ENCODE peak calls at places on chromosomes 12 and 14, in six cellular contexts. One of them, this sample, is unnamed.

GRCh38 chr14:55457496-55457895 is 17.1 kb upstream of the TBPL2 start:
- DNase-seq in neuronal stem cell: no peak
- DNase-seq in fibroblast of pulmonary artery: no peak
- DNase-seq in HFF-Myc: no peak
- DNase-seq in testis: no peak
- DNase-seq in SK-N-MC: no peak
- DNase-seq in this sample: no peak

GRCh38 chr14:94101748-94102147 is 8.8 kb upstream of the IFI27 start:
- DNase-seq in SK-N-MC: no peak
- DNase-seq in HFF-Myc: no peak
- DNase-seq in testis: no peak
- DNase-seq in fibroblast of pulmonary artery: no peak
- DNase-seq in neuronal stem cell: no peak
- DNase-seq in this sample: peak; percentile 64

GRCh38 chr12:91276529-91276928 is 93.9 kb upstream of the DCN start:
- DNase-seq in testis: no peak
- DNase-seq in SK-N-MC: no peak
- DNase-seq in HFF-Myc: no peak
- DNase-seq in fibroblast of pulmonary artery: no peak
- DNase-seq in neuronal stem cell: no peak
- DNase-seq in this sample: no peak

GRCh38 chr12:31317471-31318397 is 8.2 kb downstream of the SINHCAF start:
- DNase-seq in fibroblast of pulmonary artery: peak; percentile 33
- DNase-seq in neuronal stem cell: no peak
- DNase-seq in SK-N-MC: no peak
- DNase-seq in HFF-Myc: no peak
- DNase-seq in testis: no peak
- DNase-seq in this sample: no peak

GRCh38 chr14:69571879-69572633 is 2.6 kb downstream of the CCDC177 start:
- DNase-seq in HFF-Myc: no peak
- DNase-seq in neuronal stem cell: no peak
- DNase-seq in fibroblast of pulmonary artery: peak; percentile 31
- DNase-seq in testis: peak; percentile 52
- DNase-seq in SK-N-MC: no peak
- DNase-seq in this sample: peak; percentile 37

GRCh38 chr14:103736546-103737431 is 21.2 kb downstream of the ZFYVE21 start:
- DNase-seq in fibroblast of pulmonary artery: no peak
- DNase-seq in HFF-Myc: no peak
- DNase-seq in SK-N-MC: no peak
- DNase-seq in neuronal stem cell: no peak
- DNase-seq in testis: peak; percentile 77
- DNase-seq in this sample: no peak

GRCh38 chr14:20597108-20597507 is 5.9 kb upstream of the RNASE12 start:
- DNase-seq in fibroblast of pulmonary artery: no peak
- DNase-seq in testis: no peak
- DNase-seq in HFF-Myc: no peak
- DNase-seq in neuronal stem cell: no peak
- DNase-seq in SK-N-MC: no peak
- DNase-seq in this sample: no peak

GRCh38 chr12:20030847-20031246 is 337.5 kb upstream of the PDE3A start:
- DNase-seq in testis: no peak
- DNase-seq in SK-N-MC: no peak
- DNase-seq in neuronal stem cell: peak; percentile 3
- DNase-seq in HFF-Myc: no peak
- DNase-seq in fibroblast of pulmonary artery: peak; percentile 58
- DNase-seq in this sample: no peak

GRCh38 chr12:7096006-7096903 is 4.0 kb upstream of the C1R start:
- DNase-seq in fibroblast of pulmonary artery: no peak
- DNase-seq in testis: no peak
- DNase-seq in neuronal stem cell: no peak
- DNase-seq in HFF-Myc: no peak
- DNase-seq in SK-N-MC: no peak
- DNase-seq in this sample: no peak

GRCh38 chr12:96770239-96770780 is 136.7 kb upstream of the NEDD1 start:
- DNase-seq in SK-N-MC: no peak
- DNase-seq in HFF-Myc: no peak
- DNase-seq in fibroblast of pulmonary artery: no peak
- DNase-seq in testis: no peak
- DNase-seq in neuronal stem cell: no peak
- DNase-seq in this sample: no peak

GRCh38 chr14:73741876-73742519 is 27.8 kb upstream of the PNMA1 start:
- DNase-seq in fibroblast of pulmonary artery: no peak
- DNase-seq in neuronal stem cell: no peak
- DNase-seq in HFF-Myc: no peak
- DNase-seq in testis: no peak
- DNase-seq in SK-N-MC: no peak
- DNase-seq in this sample: peak; percentile 70

GRCh38 chr12:117845271-117845904 is 123.4 kb downstream of the KSR2 start:
- DNase-seq in neuronal stem cell: no peak
- DNase-seq in testis: no peak
- DNase-seq in HFF-Myc: no peak
- DNase-seq in SK-N-MC: no peak
- DNase-seq in fibroblast of pulmonary artery: no peak
- DNase-seq in this sample: no peak

GRCh38 chr12:6699989-6700645 is 498 bp downstream of the PIANP start:
- DNase-seq in testis: no peak
- DNase-seq in neuronal stem cell: peak; percentile 32
- DNase-seq in SK-N-MC: no peak
- DNase-seq in fibroblast of pulmonary artery: no peak
- DNase-seq in HFF-Myc: no peak
- DNase-seq in this sample: peak; percentile 56

GRCh38 chr12:21220266-21220665 is 89.3 kb downstream of the SLCO1B1 start:
- DNase-seq in testis: no peak
- DNase-seq in HFF-Myc: no peak
- DNase-seq in fibroblast of pulmonary artery: no peak
- DNase-seq in SK-N-MC: no peak
- DNase-seq in neuronal stem cell: no peak
- DNase-seq in this sample: no peak

DNA sequence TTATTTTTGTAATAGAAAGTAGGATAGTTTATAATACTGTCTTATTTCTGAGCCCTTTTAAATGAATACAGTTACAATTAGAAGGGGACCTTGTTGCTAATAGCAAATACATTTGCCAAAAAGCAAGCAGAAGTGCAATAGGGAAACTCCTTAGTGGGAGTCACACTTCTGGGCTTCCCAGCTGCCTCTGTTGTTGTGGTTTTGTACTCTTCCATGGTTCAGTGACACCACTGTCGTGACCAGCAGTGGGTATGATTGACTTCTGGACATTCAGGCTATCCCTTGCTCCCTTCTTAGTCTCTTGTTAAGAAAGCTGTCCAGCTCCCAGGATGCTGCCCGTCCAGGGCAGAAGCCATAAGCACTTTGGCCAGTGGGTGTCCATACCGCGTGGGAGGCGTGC is 22.6 kb downstream of the TCTN1 start:
- DNase-seq in fibroblast of pulmonary artery: no peak
- DNase-seq in neuronal stem cell: no peak
- DNase-seq in testis: no peak
- DNase-seq in SK-N-MC: no peak
- DNase-seq in HFF-Myc: no peak
- DNase-seq in this sample: no peak
- H3K4me3 ChIP-seq in fibroblast of pulmonary artery: no peak overlapping the region
- H3K4me3 ChIP-seq in neuronal stem cell: no peak overlapping the region
- H3K4me3 ChIP-seq in testis: no peak overlapping the region
- H3K4me3 ChIP-seq in SK-N-MC: no peak overlapping the region
- H3K4me3 ChIP-seq in HFF-Myc: no peak overlapping the region
- H3K4me3 ChIP-seq in this sample: no peak overlapping the region

GRCh38 chr12:130764475-130765185 is 48.5 kb upstream of the RIMBP2 start:
- DNase-seq in fibroblast of pulmonary artery: peak; percentile 42
- DNase-seq in SK-N-MC: peak; percentile 10
- DNase-seq in testis: no peak
- DNase-seq in neuronal stem cell: no peak
- DNase-seq in HFF-Myc: peak; percentile 6
- DNase-seq in this sample: no peak

GRCh38 chr12:130761537-130762318 is 45.6 kb upstream of the RIMBP2 start:
- DNase-seq in testis: peak; percentile 77
- DNase-seq in HFF-Myc: peak; percentile 2
- DNase-seq in fibroblast of pulmonary artery: peak; percentile 52
- DNase-seq in SK-N-MC: no peak
- DNase-seq in neuronal stem cell: peak; percentile 44
- DNase-seq in this sample: peak; percentile 65

GRCh38 chr12:130765186-130765659 is 49.1 kb upstream of the RIMBP2 start:
- DNase-seq in fibroblast of pulmonary artery: peak; percentile 24
- DNase-seq in testis: no peak
- DNase-seq in SK-N-MC: peak; percentile 8
- DNase-seq in HFF-Myc: peak; percentile 10
- DNase-seq in neuronal stem cell: no peak
- DNase-seq in this sample: no peak

GRCh38 chr12:130762319-130762675 is 46.2 kb upstream of the RIMBP2 start:
- DNase-seq in testis: no peak
- DNase-seq in neuronal stem cell: no peak
- DNase-seq in SK-N-MC: no peak
- DNase-seq in fibroblast of pulmonary artery: no peak
- DNase-seq in HFF-Myc: no peak
- DNase-seq in this sample: no peak

GRCh38 chr12:130764073-130764472 is 48.0 kb upstream of the RIMBP2 start:
- DNase-seq in HFF-Myc: peak; percentile 2
- DNase-seq in neuronal stem cell: no peak
- DNase-seq in SK-N-MC: peak; percentile 8
- DNase-seq in fibroblast of pulmonary artery: peak; percentile 17
- DNase-seq in testis: no peak
- DNase-seq in this sample: no peak
- H3K4me3 ChIP-seq in HFF-Myc: no peak overlapping the region
- H3K4me3 ChIP-seq in neuronal stem cell: no peak overlapping the region
- H3K4me3 ChIP-seq in SK-N-MC: no peak overlapping the region
- H3K4me3 ChIP-seq in fibroblast of pulmonary artery: no peak overlapping the region
- H3K4me3 ChIP-seq in testis: no peak overlapping the region
- H3K4me3 ChIP-seq in this sample: no peak overlapping the region

GRCh38 chr12:68223067-68223747 is 2.4 kb downstream of the IL26 start:
- DNase-seq in fibroblast of pulmonary artery: peak; percentile 93
- DNase-seq in SK-N-MC: peak; percentile 79
- DNase-seq in HFF-Myc: peak; percentile 72
- DNase-seq in testis: peak; percentile 93
- DNase-seq in neuronal stem cell: peak; percentile 78
- DNase-seq in this sample: peak; percentile 89
- H3K4me3 ChIP-seq in fibroblast of pulmonary artery: peak overlapping the region; percentile 19
- H3K4me3 ChIP-seq in SK-N-MC: peak overlapping the region; percentile 66
- H3K4me3 ChIP-seq in HFF-Myc: no peak overlapping the region
- H3K4me3 ChIP-seq in testis: no peak overlapping the region
- H3K4me3 ChIP-seq in neuronal stem cell: no peak overlapping the region
- H3K4me3 ChIP-seq in this sample: no peak overlapping the region

GRCh38 chr12:53998900-53999236 is 1.1 kb upstream of the HOXC9 start:
- DNase-seq in neuronal stem cell: no peak
- DNase-seq in fibroblast of pulmonary artery: no peak
- DNase-seq in HFF-Myc: no peak
- DNase-seq in testis: no peak
- DNase-seq in SK-N-MC: no peak
- DNase-seq in this sample: no peak
- H3K4me3 ChIP-seq in neuronal stem cell: no peak overlapping the region
- H3K4me3 ChIP-seq in fibroblast of pulmonary artery: no peak overlapping the region
- H3K4me3 ChIP-seq in HFF-Myc: peak overlapping the region; percentile 67
- H3K4me3 ChIP-seq in testis: no peak overlapping the region
- H3K4me3 ChIP-seq in SK-N-MC: peak overlapping the region; percentile 99
- H3K4me3 ChIP-seq in this sample: no peak overlapping the region